ENCODE peak calls at places on chromosomes 13 and 19, in ten cellular contexts. J is naive thymus-derived CD4-positive, alpha-beta T cell; S is body of pancreas; P is IMR-90; O is suprapubic skin; A is heart left ventricle; X is left ventricle myocardium inferior; W is pancreas; Y is mesendoderm; I is vagina. V is an unnamed sample.

GRCh38 chr13:57631607-57632275 is at the start of gene PCDH17:
- DNase-seq in S (peak; percentile 33), O (no peak), A (peak; percentile 57), X (peak; percentile 23), Y (peak; percentile 93), W (peak; percentile 34), P (no peak), I (no peak), J (no peak), V (peak; percentile 69)

GRCh38 chr19:44055870-44056269 is 4.0 kb downstream of the ZNF223 start:
- DNase-seq in P (no peak), X (no peak), J (no peak), Y (no peak), W (no peak), O (no peak), I (no peak), A (no peak), S (no peak), V (no peak)

GRCh38 chr13:37313383-37313782 is 207.9 kb upstream of the CSNK1A1L start:
- DNase-seq in A (no peak), S (no peak), X (no peak), Y (no peak), W (no peak), P (peak; percentile 92), O (no peak), I (no peak), J (no peak), V (peak; percentile 65)

GRCh38 chr13:114314074-114314912 is at the start of gene CHAMP1:
- DNase-seq in W (peak; percentile 98), J (peak; percentile 96), Y (peak; percentile 95), P (peak; percentile 96), I (peak; percentile 92), O (peak; percentile 96), A (peak; percentile 96), X (peak; percentile 97), S (peak; percentile 95), V (peak; percentile 96)

GRCh38 chr19:54164369-54165068 is 5.0 kb upstream of the LENG1 start:
- DNase-seq in S (peak; percentile 61), A (no peak), W (peak; percentile 86), J (peak; percentile 86), O (no peak), I (no peak), P (peak; percentile 22), X (no peak), Y (peak; percentile 92), V (peak; percentile 59)

GRCh38 chr13:97194473-97194872 is 27.7 kb upstream of the MBNL2 start:
- DNase-seq in I (no peak), O (no peak), Y (peak; percentile 91), P (peak; percentile 78), W (no peak), X (no peak), J (no peak), A (no peak), S (no peak), V (no peak)

GRCh38 chr13:93140912-93141311 is 85.7 kb upstream of the GPC6 start:
- DNase-seq in S (no peak), I (no peak), Y (no peak), W (no peak), X (no peak), P (no peak), O (no peak), J (no peak), A (no peak), V (no peak)

GRCh38 chr19:38745316-38745715 is 1.0 kb upstream of the CAPN12 start:
- DNase-seq in O (no peak), A (no peak), Y (no peak), I (no peak), P (no peak), J (no peak), X (no peak), W (peak; percentile 48), S (no peak), V (no peak)

GRCh38 chr19:32691952-32692726 is 518 bp downstream of the NUDT19 start:
- DNase-seq in P (peak; percentile 69), J (peak; percentile 71), O (no peak), W (peak; percentile 85), A (peak; percentile 72), I (no peak), S (peak; percentile 59), X (peak; percentile 71), Y (peak; percentile 70), V (peak; percentile 82)

GRCh38 chr13:77338961-77339401 is 12.1 kb upstream of the MYCBP2 start:
- DNase-seq in Y (no peak), O (no peak), P (no peak), A (no peak), J (no peak), I (no peak), X (no peak), W (no peak), S (no peak), V (no peak)

GRCh38 chr13:29471551-29471950 is 123.9 kb downstream of the SLC7A1 start:
- DNase-seq in O (no peak), A (no peak), S (no peak), W (no peak), X (no peak), I (no peak), P (no peak), Y (no peak), J (no peak), V (no peak)

GRCh38 chr13:74206061-74206561 is 71.9 kb upstream of the KLF12 start:
- DNase-seq in Y (peak; percentile 40), S (no peak), A (no peak), I (no peak), P (peak; percentile 92), X (no peak), J (no peak), W (no peak), O (no peak), V (no peak)

GRCh38 chr19:5447700-5448311 is 7.4 kb upstream of the ZNRF4 start:
- DNase-seq in S (no peak), X (no peak), W (no peak), Y (peak; percentile 48), J (no peak), P (no peak), O (no peak), I (no peak), A (no peak), V (no peak)

GRCh38 chr19:55436847-55437246 is 6.3 kb downstream of the SHISA7 start:
- DNase-seq in I (no peak), X (no peak), W (no peak), S (no peak), J (no peak), P (no peak), A (no peak), Y (no peak), O (no peak), V (no peak)

GRCh38 chr19:47102561-47103135 is 10.9 kb downstream of the ZC3H4 start:
- DNase-seq in Y (no peak), X (no peak), P (no peak), W (no peak), I (no peak), A (no peak), S (no peak), O (no peak), J (no peak), V (no peak)
- H3K4me1 ChIP-seq in Y (no peaks in the 10 kb centered on the region), X (peaks cover 84% of the 10 kb centered on the region), P (peaks cover 13% of the 10 kb centered on the region), W (peaks cover 9% of the 10 kb centered on the region), I (peaks cover 52% of the 10 kb centered on the region), A (peaks cover 75% of the 10 kb centered on the region), S (peaks cover 48% of the 10 kb centered on the region), O (peaks cover 49% of the 10 kb centered on the region), J (peaks cover 32% of the 10 kb centered on the region), V (peaks cover 27% of the 10 kb centered on the region)

GRCh38 chr19:6531163-6531955 is 533 bp downstream of the TNFSF9 start:
- DNase-seq in J (no peak), P (no peak), A (no peak), X (no peak), Y (no peak), W (peak; percentile 60), O (no peak), S (no peak), I (no peak), V (no peak)

GRCh38 chr19:6529937-6530384 is 865 bp upstream of the TNFSF9 start:
- DNase-seq in X (no peak), A (no peak), J (no peak), S (no peak), Y (no peak), I (no peak), W (no peak), O (no peak), P (no peak), V (no peak)

GRCh38 chr19:6529351-6529750 is 1.5 kb upstream of the TNFSF9 start:
- DNase-seq in A (no peak), J (no peak), Y (no peak), P (no peak), X (no peak), S (no peak), O (no peak), I (no peak), W (no peak), V (no peak)

GRCh38 chr19:6531956-6532243 is 1.1 kb downstream of the TNFSF9 start:
- DNase-seq in I (no peak), Y (no peak), A (no peak), S (no peak), J (no peak), O (no peak), P (no peak), X (no peak), W (no peak), V (no peak)

DNA sequence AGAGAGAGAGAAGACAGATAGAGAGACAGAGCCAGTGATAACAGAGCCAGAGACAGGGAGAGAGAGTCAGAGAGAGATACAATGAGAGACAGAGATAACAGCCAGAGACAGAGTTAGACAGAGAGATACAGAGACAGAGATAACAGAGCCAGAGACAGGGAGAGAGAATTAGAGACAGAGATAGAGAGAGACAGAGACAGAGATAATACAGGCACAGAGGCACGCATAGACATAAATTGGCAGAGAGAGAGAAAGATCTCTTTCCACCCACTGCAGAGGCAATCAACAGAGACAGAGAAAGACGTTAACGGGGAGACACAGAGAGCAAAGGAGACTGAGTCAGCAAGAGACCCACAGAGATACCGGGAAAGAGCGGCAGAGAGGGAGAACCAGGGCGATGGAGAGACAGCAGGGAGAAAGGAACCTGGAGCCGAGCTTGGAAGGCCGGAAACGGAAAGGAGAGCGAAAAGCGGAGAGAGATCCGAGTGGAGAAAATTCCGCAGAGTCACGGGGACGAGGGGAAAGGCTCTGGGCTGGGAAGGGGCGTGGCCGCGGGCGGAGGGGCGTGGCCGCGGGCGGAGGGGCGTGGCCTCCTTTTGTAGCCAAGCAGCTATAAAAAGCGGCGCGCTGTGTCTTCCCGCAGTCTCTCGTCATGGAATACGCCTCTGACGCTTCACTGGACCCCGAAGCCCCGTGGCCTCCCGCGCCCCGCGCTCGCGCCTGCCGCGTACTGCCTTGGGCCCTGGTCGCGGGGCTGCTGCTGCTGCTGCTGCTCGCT is at the start of gene TNFSF9:
- DNase-seq in S (peak; percentile 90), W (peak; percentile 92), A (peak; percentile 88), J (peak; percentile 93), P (peak; percentile 59), I (no peak), O (peak; percentile 93), X (peak; percentile 90), Y (peak; percentile 86), V (peak; percentile 91)
- H3K27ac ChIP-seq in S (no peak within 1 kb of the TSS), W (no peak within 1 kb of the TSS), A (peak within 1 kb of the TSS; percentile 57), J (peak within 1 kb of the TSS; percentile 58), P (peak within 1 kb of the TSS; percentile 28), I (peak within 1 kb of the TSS; percentile 46), O (peak within 1 kb of the TSS; percentile 61), X (peak within 1 kb of the TSS; percentile 81), Y (no peak within 1 kb of the TSS), V (no peak within 1 kb of the TSS)

GRCh38 chr13:26951581-26952177 is 191.1 kb upstream of the GPR12 start:
- DNase-seq in O (peak; percentile 65), A (no peak), P (no peak), X (no peak), I (no peak), Y (no peak), W (peak; percentile 86), J (no peak), S (peak; percentile 85), V (no peak)
- H3K4me1 ChIP-seq in O (no peaks in the 10 kb centered on the region), A (peaks cover 7% of the 10 kb centered on the region), P (no peaks in the 10 kb centered on the region), X (no peaks in the 10 kb centered on the region), I (peaks cover 7% of the 10 kb centered on the region), Y (no peaks in the 10 kb centered on the region), W (peaks cover 35% of the 10 kb centered on the region), J (no peaks in the 10 kb centered on the region), S (peaks cover 55% of the 10 kb centered on the region), V (peaks cover 12% of the 10 kb centered on the region)

GRCh38 chr19:10988921-10989320 is 28.1 kb downstream of the SMARCA4 start:
- DNase-seq in S (no peak), I (no peak), P (no peak), A (no peak), W (no peak), O (no peak), J (no peak), X (no peak), Y (no peak), V (no peak)
- H3K27ac ChIP-seq in S (no peak overlapping the region), I (no peak overlapping the region), P (no peak overlapping the region), A (no peak overlapping the region), W (no peak overlapping the region), O (no peak overlapping the region), J (no peak overlapping the region), X (no peak overlapping the region), Y (no peak overlapping the region), V (no peak overlapping the region)